ENCODE peak calls at places on chromosomes 6 and 20, in seven cellular contexts. A is lung; G is esophagus squamous epithelium; N is islet precursor cell; Q is CD8-positive, alpha-beta memory T cell; T is NCI-H345; H is psoas muscle. M is an unnamed sample.

GRCh38 chr6:49457771-49458170 is 5.3 kb downstream of the MMUT start:
- DNase-seq in A (no peak), H (no peak), N (no peak), T (no peak), G (no peak), Q (no peak), M (no peak)

GRCh38 chr6:144265061-144265357 is 20.1 kb upstream of the UTRN start:
- DNase-seq in Q (no peak), G (no peak), A (peak), T (no peak), H (no peak), N (no peak), M (no peak)

GRCh38 chr6:14883921-14884320 is 361.9 kb upstream of the JARID2 start:
- DNase-seq in G (no peak), N (no peak), Q (no peak), A (no peak), H (no peak), T (no peak), M (no peak)

GRCh38 chr6:35260642-35261570 is 1.4 kb downstream of the ZNF76 start:
- DNase-seq in H (no peak), G (no peak), T (no peak), Q (no peak), N (no peak), A (no peak), M (no peak)

GRCh38 chr6:117346142-117346930 is 79.4 kb downstream of the ROS1 start:
- DNase-seq in H (no peak), A (no peak), G (no peak), Q (peak), N (no peak), T (peak), M (no peak)

GRCh38 chr6:71608646-71609045 is 277.7 kb upstream of the RIMS1 start:
- DNase-seq in N (no peak), H (no peak), A (no peak), T (no peak), G (no peak), Q (no peak), M (no peak)

GRCh38 chr6:18179770-18180393 is 24.7 kb downstream of the KDM1B start:
- DNase-seq in Q (no peak), A (peak), T (no peak), N (no peak), G (no peak), H (no peak), M (no peak)

GRCh38 chr6:158761746-158762145 is 57.4 kb downstream of the EZR start:
- DNase-seq in H (no peak), G (no peak), N (no peak), T (no peak), Q (no peak), A (no peak), M (no peak)

GRCh38 chr20:11467436-11467835 is 450.3 kb upstream of the BTBD3 start:
- DNase-seq in G (no peak), A (no peak), T (no peak), N (no peak), Q (no peak), H (no peak), M (no peak)

GRCh38 chr20:25273046-25273445 is 25.2 kb downstream of the PYGB start:
- DNase-seq in A (no peak), N (peak), Q (no peak), G (no peak), H (peak), T (no peak), M (peak)

GRCh38 chr6:68046302-68046701 is 588.8 kb upstream of the ADGRB3 start:
- DNase-seq in T (no peak), H (no peak), Q (no peak), A (no peak), G (no peak), N (no peak), M (no peak)

GRCh38 chr20:34334654-34335407 is 28.2 kb upstream of the ITCH start:
- DNase-seq in N (no peak), G (no peak), T (no peak), A (no peak), Q (no peak), H (no peak), M (no peak)

GRCh38 chr20:11216451-11217314 is 542.9 kb upstream of the JAG1 start:
- DNase-seq in T (no peak), Q (no peak), G (no peak), N (peak), A (no peak), H (no peak), M (no peak)

GRCh38 chr6:30679765-30680535 is 6.5 kb downstream of the PPP1R18 start:
- DNase-seq in H (no peak), N (no peak), Q (no peak), A (no peak), G (no peak), T (no peak), M (no peak)

GRCh38 chr6:31578461-31579118 is 3.2 kb downstream of the TNF start:
- DNase-seq in N (peak), T (no peak), A (no peak), G (no peak), Q (no peak), H (no peak), M (no peak)

GRCh38 chr20:25399038-25399430 is 8.4 kb upstream of the ABHD12 start:
- DNase-seq in T (peak), H (no peak), N (peak), A (peak), Q (peak), G (no peak), M (peak)

GRCh38 chr20:56352656-56353055 is 6.1 kb upstream of the FAM210B start:
- DNase-seq in Q (no peak), H (no peak), T (no peak), G (no peak), A (no peak), N (no peak), M (no peak)

GRCh38 chr20:37933797-37934633 is 31.1 kb downstream of the VSTM2L start:
- DNase-seq in N (no peak), Q (no peak), A (no peak), T (no peak), G (no peak), H (no peak), M (no peak)

GRCh38 chr6:112691289-112691688 is 344.2 kb downstream of the RFPL4B start:
- DNase-seq in T (no peak), H (no peak), Q (no peak), N (no peak), G (no peak), A (no peak), M (no peak)

GRCh38 chr6:135972120-135972519 is 120.6 kb downstream of the PDE7B start:
- DNase-seq in G (no peak), Q (no peak), H (no peak), A (no peak), N (no peak), T (no peak), M (no peak)

GRCh38 chr20:32294071-32294470 is 16.6 kb downstream of the KIF3B start:
- DNase-seq in N (no peak), H (no peak), A (no peak), G (no peak), T (peak), Q (no peak), M (no peak)

GRCh38 chr6:15430947-15431405 is 185.1 kb downstream of the JARID2 start:
- DNase-seq in G (no peak), Q (no peak), A (no peak), T (no peak), H (no peak), N (peak), M (no peak)

GRCh38 chr6:139679516-139680179 is 305.2 kb upstream of the CITED2 start:
- DNase-seq in N (no peak), A (no peak), Q (no peak), H (no peak), G (no peak), T (no peak), M (no peak)

GRCh38 chr20:62574612-62574993 is 67.7 kb upstream of the SLCO4A1 start:
- DNase-seq in T (no peak), N (no peak), Q (no peak), A (no peak), H (no peak), G (no peak), M (no peak)

GRCh38 chr6:2749972-2750600 is 636 bp downstream of the MYLK4 start:
- DNase-seq in G (no peak), Q (peak), H (peak), A (peak), N (no peak), T (no peak), M (peak)

GRCh38 chr6:40782355-40782754 is 195.2 kb upstream of the LRFN2 start:
- DNase-seq in A (no peak), T (no peak), H (no peak), N (no peak), G (no peak), Q (no peak), M (no peak)

GRCh38 chr20:40506567-40506966 is 182.5 kb downstream of the MAFB start:
- DNase-seq in N (peak), H (peak), Q (no peak), T (no peak), A (peak), G (peak), M (peak)

GRCh38 chr6:89734526-89734925 is 85.1 kb downstream of the MDN1 start:
- DNase-seq in N (peak), T (no peak), Q (no peak), A (no peak), H (no peak), G (no peak), M (no peak)

GRCh38 chr6:137218473-137218916 is 690 bp downstream of the IFNGR1 start:
- DNase-seq in N (peak), G (no peak), A (no peak), T (peak), H (peak), Q (peak), M (no peak)

GRCh38 chr6:158049055-158050028 is 67.7 kb downstream of the SYNJ2 start:
- DNase-seq in H (no peak), T (no peak), N (no peak), G (no peak), A (no peak), Q (no peak), M (no peak)

GRCh38 chr20:63963348-63963741 is 6.4 kb downstream of the ZNF512B start:
- DNase-seq in N (no peak), H (peak), Q (no peak), A (no peak), T (no peak), G (no peak), M (no peak)

GRCh38 chr6:89022747-89023289 is 57.7 kb upstream of the PNRC1 start:
- DNase-seq in G (no peak), H (no peak), N (no peak), A (no peak), Q (no peak), T (no peak), M (no peak)

GRCh38 chr6:41682966-41683459 is 44.7 kb downstream of the MDFI start:
- DNase-seq in H (no peak), A (no peak), T (peak), Q (no peak), N (no peak), G (no peak), M (no peak)

GRCh38 chr6:28005124-28005662 is 48.2 kb downstream of the OR2B6 start:
- DNase-seq in Q (no peak), N (no peak), H (no peak), T (no peak), A (no peak), G (no peak), M (no peak)

GRCh38 chr6:111487656-111488055 is 4.6 kb upstream of the REV3L start:
- DNase-seq in H (no peak), Q (no peak), N (no peak), A (no peak), T (no peak), G (no peak), M (no peak)

M was measured in stomach.